ENCODE peak calls at places on chromosomes 4 and X, in five cellular contexts. One of them, this sample, is unnamed.
A peak's percentile ranks its signal among the peaks of the same experiment; 100 is the strongest.

GRCh38 chr4:107757860-107758476 is 37.9 kb upstream of the PAPSS1 start:
- ATAC-seq in HepG2: no peak
- ATAC-seq in gastrocnemius medialis: peak; percentile 65
- ATAC-seq in upper lobe of left lung: no peak
- ATAC-seq in heart left ventricle: no peak
- ATAC-seq in this sample: no peak

GRCh38 chrX:100410083-100410590 is at the start of gene PCDH19:
- ATAC-seq in HepG2: peak; percentile 78
- ATAC-seq in gastrocnemius medialis: peak; percentile 55
- ATAC-seq in upper lobe of left lung: no peak
- ATAC-seq in heart left ventricle: no peak
- ATAC-seq in this sample: peak; percentile 63

GRCh38 chr4:45345551-45345950 is 619.2 kb upstream of the GNPDA2 start:
- ATAC-seq in HepG2: no peak
- ATAC-seq in gastrocnemius medialis: no peak
- ATAC-seq in upper lobe of left lung: no peak
- ATAC-seq in heart left ventricle: no peak
- ATAC-seq in this sample: no peak

GRCh38 chrX:2521927-2522386 is 21.2 kb upstream of the DHRSX start:
- ATAC-seq in HepG2: no peak
- ATAC-seq in gastrocnemius medialis: no peak
- ATAC-seq in upper lobe of left lung: no peak
- ATAC-seq in heart left ventricle: no peak
- ATAC-seq in this sample: no peak

GRCh38 chrX:9147086-9147485 is 113.2 kb upstream of the FAM9B start:
- ATAC-seq in HepG2: no peak
- ATAC-seq in gastrocnemius medialis: no peak
- ATAC-seq in upper lobe of left lung: no peak
- ATAC-seq in heart left ventricle: no peak
- ATAC-seq in this sample: no peak

GRCh38 chrX:67568769-67569168 is 24.9 kb downstream of the AR start:
- ATAC-seq in HepG2: no peak
- ATAC-seq in gastrocnemius medialis: peak; percentile 43
- ATAC-seq in upper lobe of left lung: no peak
- ATAC-seq in heart left ventricle: peak; percentile 81
- ATAC-seq in this sample: no peak

GRCh38 chrX:65744965-65745364 is 77.5 kb downstream of the MSN start:
- ATAC-seq in HepG2: no peak
- ATAC-seq in gastrocnemius medialis: no peak
- ATAC-seq in upper lobe of left lung: no peak
- ATAC-seq in heart left ventricle: no peak
- ATAC-seq in this sample: no peak

GRCh38 chr4:5804656-5805055 is 88.2 kb downstream of the CRMP1 start:
- ATAC-seq in HepG2: peak; percentile 55
- ATAC-seq in gastrocnemius medialis: no peak
- ATAC-seq in upper lobe of left lung: no peak
- ATAC-seq in heart left ventricle: no peak
- ATAC-seq in this sample: no peak

GRCh38 chr4:135250040-135250439 is 1048.5 kb upstream of the PABPC4L start:
- ATAC-seq in HepG2: no peak
- ATAC-seq in gastrocnemius medialis: no peak
- ATAC-seq in upper lobe of left lung: no peak
- ATAC-seq in heart left ventricle: no peak
- ATAC-seq in this sample: no peak

GRCh38 chr4:1247811-1248261 is 1.1 kb downstream of the CTBP1 start:
- ATAC-seq in HepG2: peak; percentile 59
- ATAC-seq in gastrocnemius medialis: peak; percentile 6
- ATAC-seq in upper lobe of left lung: no peak
- ATAC-seq in heart left ventricle: no peak
- ATAC-seq in this sample: no peak

GRCh38 chr4:123390846-123391456 is 5.6 kb upstream of the SPRY1 start:
- ATAC-seq in HepG2: no peak
- ATAC-seq in gastrocnemius medialis: no peak
- ATAC-seq in upper lobe of left lung: no peak
- ATAC-seq in heart left ventricle: no peak
- ATAC-seq in this sample: no peak

GRCh38 chr4:186020793-186021407 is 48.1 kb upstream of the TLR3 start:
- ATAC-seq in HepG2: no peak
- ATAC-seq in gastrocnemius medialis: no peak
- ATAC-seq in upper lobe of left lung: no peak
- ATAC-seq in heart left ventricle: peak; percentile 25
- ATAC-seq in this sample: no peak

GRCh38 chrX:21181232-21181853 is 192.9 kb upstream of the CNKSR2 start:
- ATAC-seq in HepG2: no peak
- ATAC-seq in gastrocnemius medialis: no peak
- ATAC-seq in upper lobe of left lung: peak; percentile 64
- ATAC-seq in heart left ventricle: no peak
- ATAC-seq in this sample: peak; percentile 43

GRCh38 chrX:132270699-132271098 is 51.5 kb upstream of the RAP2C start:
- ATAC-seq in HepG2: no peak
- ATAC-seq in gastrocnemius medialis: peak; percentile 80
- ATAC-seq in upper lobe of left lung: no peak
- ATAC-seq in heart left ventricle: peak; percentile 78
- ATAC-seq in this sample: peak; percentile 91

GRCh38 chr4:141807501-141807900 is 171.1 kb downstream of the IL15 start:
- ATAC-seq in HepG2: no peak
- ATAC-seq in gastrocnemius medialis: no peak
- ATAC-seq in upper lobe of left lung: no peak
- ATAC-seq in heart left ventricle: no peak
- ATAC-seq in this sample: no peak

GRCh38 chrX:53340852-53341645 is 59.7 kb upstream of the IQSEC2 start:
- ATAC-seq in HepG2: no peak
- ATAC-seq in gastrocnemius medialis: no peak
- ATAC-seq in upper lobe of left lung: peak; percentile 61
- ATAC-seq in heart left ventricle: no peak
- ATAC-seq in this sample: no peak

GRCh38 chrX:40746536-40746935 is 11.2 kb upstream of the MED14 start:
- ATAC-seq in HepG2: no peak
- ATAC-seq in gastrocnemius medialis: no peak
- ATAC-seq in upper lobe of left lung: no peak
- ATAC-seq in heart left ventricle: no peak
- ATAC-seq in this sample: no peak

GRCh38 chr4:98113005-98113404 is 30.3 kb downstream of the STPG2 start:
- ATAC-seq in HepG2: peak; percentile 70
- ATAC-seq in gastrocnemius medialis: no peak
- ATAC-seq in upper lobe of left lung: no peak
- ATAC-seq in heart left ventricle: no peak
- ATAC-seq in this sample: no peak

GRCh38 chr4:78565971-78566372 is 14.4 kb downstream of the ANXA3 start:
- ATAC-seq in HepG2: peak; percentile 56
- ATAC-seq in gastrocnemius medialis: peak; percentile 24
- ATAC-seq in upper lobe of left lung: no peak
- ATAC-seq in heart left ventricle: no peak
- ATAC-seq in this sample: peak; percentile 76

GRCh38 chr4:68985442-68985841 is 33.8 kb upstream of the UGT2A3 start:
- ATAC-seq in HepG2: no peak
- ATAC-seq in gastrocnemius medialis: no peak
- ATAC-seq in upper lobe of left lung: no peak
- ATAC-seq in heart left ventricle: no peak
- ATAC-seq in this sample: no peak

GRCh38 chr4:80097395-80098177 is 24.6 kb upstream of the ANTXR2 start:
- ATAC-seq in HepG2: no peak
- ATAC-seq in gastrocnemius medialis: peak; percentile 70
- ATAC-seq in upper lobe of left lung: no peak
- ATAC-seq in heart left ventricle: peak; percentile 89
- ATAC-seq in this sample: peak; percentile 88

GRCh38 chr4:142408003-142408441 is 438.1 kb downstream of the INPP4B start:
- ATAC-seq in HepG2: no peak
- ATAC-seq in gastrocnemius medialis: no peak
- ATAC-seq in upper lobe of left lung: no peak
- ATAC-seq in heart left ventricle: no peak
- ATAC-seq in this sample: no peak

GRCh38 chrX:10326578-10326977 is 169.8 kb downstream of the CLCN4 start:
- ATAC-seq in HepG2: peak; percentile 91
- ATAC-seq in gastrocnemius medialis: peak; percentile 73
- ATAC-seq in upper lobe of left lung: no peak
- ATAC-seq in heart left ventricle: no peak
- ATAC-seq in this sample: no peak

GRCh38 chr4:7540216-7540615 is 105.5 kb upstream of the PSAPL1 start:
- ATAC-seq in HepG2: peak; percentile 20
- ATAC-seq in gastrocnemius medialis: no peak
- ATAC-seq in upper lobe of left lung: no peak
- ATAC-seq in heart left ventricle: no peak
- ATAC-seq in this sample: no peak

GRCh38 chrX:56726609-56727008 is 2.4 kb upstream of the NBDY start:
- ATAC-seq in HepG2: no peak
- ATAC-seq in gastrocnemius medialis: no peak
- ATAC-seq in upper lobe of left lung: no peak
- ATAC-seq in heart left ventricle: no peak
- ATAC-seq in this sample: no peak

GRCh38 chrX:56728752-56729151 is 291 bp upstream of the NBDY start:
- ATAC-seq in HepG2: no peak
- ATAC-seq in gastrocnemius medialis: no peak
- ATAC-seq in upper lobe of left lung: peak; percentile 19
- ATAC-seq in heart left ventricle: no peak
- ATAC-seq in this sample: no peak

GRCh38 chrX:56727531-56727930 is 1.5 kb upstream of the NBDY start:
- ATAC-seq in HepG2: no peak
- ATAC-seq in gastrocnemius medialis: no peak
- ATAC-seq in upper lobe of left lung: no peak
- ATAC-seq in heart left ventricle: no peak
- ATAC-seq in this sample: no peak

GRCh38 chrX:56728321-56728720 is 722 bp upstream of the NBDY start:
- ATAC-seq in HepG2: no peak
- ATAC-seq in gastrocnemius medialis: no peak
- ATAC-seq in upper lobe of left lung: no peak
- ATAC-seq in heart left ventricle: no peak
- ATAC-seq in this sample: no peak

DNA sequence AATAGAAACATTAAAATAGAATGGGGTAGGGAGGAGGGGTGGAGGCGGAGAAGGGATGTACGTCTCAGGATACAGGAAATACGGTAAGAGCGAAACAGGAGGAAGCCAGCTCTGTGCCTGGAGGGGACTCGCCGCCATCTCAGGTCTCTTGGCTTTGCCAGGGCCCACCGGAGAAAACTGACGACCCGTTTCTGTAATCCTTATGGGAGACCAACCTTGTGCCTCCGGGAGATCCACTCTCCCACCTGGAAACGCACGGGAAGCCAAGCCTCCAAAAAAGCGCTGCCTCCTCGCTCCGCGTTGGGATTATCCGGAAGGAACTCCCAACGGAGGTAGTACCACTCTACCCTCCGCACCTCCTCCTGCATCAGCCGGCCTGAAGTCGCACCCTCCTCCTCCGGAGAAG is at the start of gene NBDY:
- ATAC-seq in HepG2: peak; percentile 47
- ATAC-seq in gastrocnemius medialis: peak; percentile 66
- ATAC-seq in upper lobe of left lung: peak; percentile 87
- ATAC-seq in heart left ventricle: peak; percentile 80
- ATAC-seq in this sample: peak; percentile 67
- TF ChIP-seq POLR2A in HepG2: no peak
- TF ChIP-seq POLR2A in gastrocnemius medialis: peak; percentile 45
- TF ChIP-seq POLR2A in upper lobe of left lung: no peak
- TF ChIP-seq POLR2A in heart left ventricle: no peak
- TF ChIP-seq POLR2A in this sample: no peak

GRCh38 chrX:154037754-154038153 is 18.1 kb upstream of the IRAK1 start:
- ATAC-seq in HepG2: peak; percentile 92
- ATAC-seq in gastrocnemius medialis: no peak
- ATAC-seq in upper lobe of left lung: no peak
- ATAC-seq in heart left ventricle: no peak
- ATAC-seq in this sample: no peak

GRCh38 chrX:154040863-154041262 is 21.2 kb upstream of the IRAK1 start:
- ATAC-seq in HepG2: no peak
- ATAC-seq in gastrocnemius medialis: peak; percentile 49
- ATAC-seq in upper lobe of left lung: no peak
- ATAC-seq in heart left ventricle: no peak
- ATAC-seq in this sample: no peak

GRCh38 chrX:154043003-154043402 is 23.3 kb upstream of the IRAK1 start:
- ATAC-seq in HepG2: no peak
- ATAC-seq in gastrocnemius medialis: peak; percentile 29
- ATAC-seq in upper lobe of left lung: no peak
- ATAC-seq in heart left ventricle: no peak
- ATAC-seq in this sample: peak; percentile 47

GRCh38 chrX:154039577-154039976 is 19.9 kb upstream of the IRAK1 start:
- ATAC-seq in HepG2: no peak
- ATAC-seq in gastrocnemius medialis: peak; percentile 38
- ATAC-seq in upper lobe of left lung: no peak
- ATAC-seq in heart left ventricle: no peak
- ATAC-seq in this sample: no peak

GRCh38 chrX:154040307-154040756 is 20.6 kb upstream of the IRAK1 start:
- ATAC-seq in HepG2: peak; percentile 74
- ATAC-seq in gastrocnemius medialis: peak; percentile 77
- ATAC-seq in upper lobe of left lung: peak; percentile 49
- ATAC-seq in heart left ventricle: no peak
- ATAC-seq in this sample: peak; percentile 57
- H3K27ac ChIP-seq in HepG2: peak overlapping the region; percentile 30
- H3K27ac ChIP-seq in gastrocnemius medialis: peak overlapping the region; percentile 50
- H3K27ac ChIP-seq in upper lobe of left lung: peak overlapping the region; percentile 48
- H3K27ac ChIP-seq in heart left ventricle: no peak overlapping the region
- H3K27ac ChIP-seq in this sample: peak overlapping the region; percentile 74

DNA sequence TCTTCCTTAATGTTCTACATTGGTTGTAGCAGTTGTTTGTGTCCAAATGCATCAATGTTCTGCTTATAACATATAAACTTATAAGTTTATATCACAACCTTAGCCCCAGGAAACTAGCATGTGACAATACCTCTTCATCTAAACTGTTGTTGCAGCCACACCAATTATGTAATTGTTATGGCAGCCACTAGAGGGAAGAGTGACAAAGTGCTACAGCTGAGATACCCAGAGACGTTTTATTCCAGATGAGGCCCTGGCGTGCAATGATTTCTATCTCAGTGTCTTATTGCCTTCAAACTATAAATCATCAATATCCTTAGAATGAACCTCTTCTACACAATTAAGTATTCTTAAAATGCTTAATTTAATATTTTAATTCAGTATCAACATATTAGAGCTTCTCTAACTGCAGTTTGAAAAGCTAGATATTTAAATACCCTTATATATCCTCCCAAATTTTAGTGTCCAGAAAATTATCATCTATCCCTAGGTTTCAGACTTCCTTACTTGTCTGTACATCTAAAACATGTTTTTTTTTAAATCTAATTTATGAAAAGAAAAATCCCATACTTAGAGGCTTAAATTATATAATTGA is 171.6 kb downstream of the PCDH10 start:
- ATAC-seq in HepG2: peak; percentile 80
- ATAC-seq in gastrocnemius medialis: no peak
- ATAC-seq in upper lobe of left lung: no peak
- ATAC-seq in heart left ventricle: no peak
- ATAC-seq in this sample: no peak
- TF ChIP-seq CTCF in HepG2: peak; percentile 61
- TF ChIP-seq CTCF in gastrocnemius medialis: no peak
- TF ChIP-seq CTCF in upper lobe of left lung: no peak
- TF ChIP-seq CTCF in heart left ventricle: peak; percentile 23
- TF ChIP-seq CTCF in this sample: peak; percentile 28

GRCh38 chrX:49187526-49187925 is 1.4 kb upstream of the PRICKLE3 start:
- ATAC-seq in HepG2: no peak
- ATAC-seq in gastrocnemius medialis: no peak
- ATAC-seq in upper lobe of left lung: no peak
- ATAC-seq in heart left ventricle: no peak
- ATAC-seq in this sample: no peak

GRCh38 chrX:49185062-49185394 is 1.1 kb downstream of the PRICKLE3 start:
- ATAC-seq in HepG2: no peak
- ATAC-seq in gastrocnemius medialis: no peak
- ATAC-seq in upper lobe of left lung: no peak
- ATAC-seq in heart left ventricle: no peak
- ATAC-seq in this sample: no peak

GRCh38 chrX:49187028-49187394 is 838 bp upstream of the PRICKLE3 start:
- ATAC-seq in HepG2: no peak
- ATAC-seq in gastrocnemius medialis: no peak
- ATAC-seq in upper lobe of left lung: no peak
- ATAC-seq in heart left ventricle: no peak
- ATAC-seq in this sample: no peak

GRCh38 chrX:49184294-49185061 is 1.7 kb downstream of the PRICKLE3 start:
- ATAC-seq in HepG2: no peak
- ATAC-seq in gastrocnemius medialis: peak; percentile 86
- ATAC-seq in upper lobe of left lung: peak; percentile 83
- ATAC-seq in heart left ventricle: peak; percentile 83
- ATAC-seq in this sample: peak; percentile 89

GRCh38 chrX:49186125-49187027 is at the start of gene PRICKLE3:
- ATAC-seq in HepG2: peak; percentile 67
- ATAC-seq in gastrocnemius medialis: peak; percentile 32
- ATAC-seq in upper lobe of left lung: peak; percentile 42
- ATAC-seq in heart left ventricle: no peak
- ATAC-seq in this sample: peak; percentile 25
- TF ChIP-seq POLR2A in HepG2: peak; percentile 75
- TF ChIP-seq POLR2A in gastrocnemius medialis: peak; percentile 82
- TF ChIP-seq POLR2A in upper lobe of left lung: no peak
- TF ChIP-seq POLR2A in heart left ventricle: peak; percentile 68
- TF ChIP-seq POLR2A in this sample: peak; percentile 58

This sample was measured in gastroesophageal sphincter.